ENCODE peak calls at places on chromosome 9, in four cellular contexts. One of them, this sample, is unnamed.

GRCh38 chr9:124208571-124208970 is 49.2 kb upstream of the NEK6 start:
- DNase-seq in dorsolateral prefrontal cortex: no peak
- DNase-seq in neuronal stem cell: no peak
- DNase-seq in iPS DF 6.9: no peak
- DNase-seq in this sample: no peak

GRCh38 chr9:16721972-16722371 is 148.5 kb downstream of the BNC2 start:
- DNase-seq in dorsolateral prefrontal cortex: no peak
- DNase-seq in neuronal stem cell: no peak
- DNase-seq in iPS DF 6.9: no peak
- DNase-seq in this sample: no peak

GRCh38 chr9:85112376-85112775 is 442.8 kb downstream of the NTRK2 start:
- DNase-seq in dorsolateral prefrontal cortex: no peak
- DNase-seq in neuronal stem cell: no peak
- DNase-seq in iPS DF 6.9: no peak
- DNase-seq in this sample: no peak

GRCh38 chr9:128429505-128430086 is 8.9 kb downstream of the CERCAM start:
- DNase-seq in dorsolateral prefrontal cortex: no peak
- DNase-seq in neuronal stem cell: no peak
- DNase-seq in iPS DF 6.9: no peak
- DNase-seq in this sample: no peak

GRCh38 chr9:111937781-111938426 is 41.3 kb downstream of the UGCG start:
- DNase-seq in dorsolateral prefrontal cortex: no peak
- DNase-seq in neuronal stem cell: no peak
- DNase-seq in iPS DF 6.9: no peak
- DNase-seq in this sample: no peak

GRCh38 chr9:109181284-109181683 is 14.2 kb upstream of the FRRS1L start:
- DNase-seq in dorsolateral prefrontal cortex: no peak
- DNase-seq in neuronal stem cell: no peak
- DNase-seq in iPS DF 6.9: no peak
- DNase-seq in this sample: no peak

GRCh38 chr9:116632990-116633441 is 54.1 kb upstream of the TRIM32 start:
- DNase-seq in dorsolateral prefrontal cortex: no peak
- DNase-seq in neuronal stem cell: no peak
- DNase-seq in iPS DF 6.9: no peak
- DNase-seq in this sample: no peak

GRCh38 chr9:86749530-86750275 is 197.6 kb downstream of the GAS1 start:
- DNase-seq in dorsolateral prefrontal cortex: no peak
- DNase-seq in neuronal stem cell: no peak
- DNase-seq in iPS DF 6.9: no peak
- DNase-seq in this sample: peak

GRCh38 chr9:88011005-88011766 is 36.9 kb upstream of the CDK20 start:
- DNase-seq in dorsolateral prefrontal cortex: no peak
- DNase-seq in neuronal stem cell: no peak
- DNase-seq in iPS DF 6.9: no peak
- DNase-seq in this sample: no peak

GRCh38 chr9:22469928-22470544 is 23.4 kb downstream of the DMRTA1 start:
- DNase-seq in dorsolateral prefrontal cortex: no peak
- DNase-seq in neuronal stem cell: peak
- DNase-seq in iPS DF 6.9: no peak
- DNase-seq in this sample: no peak

GRCh38 chr9:134176599-134176968 is 12.2 kb upstream of the RNU6ATAC start:
- DNase-seq in dorsolateral prefrontal cortex: no peak
- DNase-seq in neuronal stem cell: no peak
- DNase-seq in iPS DF 6.9: no peak
- DNase-seq in this sample: no peak

DNA sequence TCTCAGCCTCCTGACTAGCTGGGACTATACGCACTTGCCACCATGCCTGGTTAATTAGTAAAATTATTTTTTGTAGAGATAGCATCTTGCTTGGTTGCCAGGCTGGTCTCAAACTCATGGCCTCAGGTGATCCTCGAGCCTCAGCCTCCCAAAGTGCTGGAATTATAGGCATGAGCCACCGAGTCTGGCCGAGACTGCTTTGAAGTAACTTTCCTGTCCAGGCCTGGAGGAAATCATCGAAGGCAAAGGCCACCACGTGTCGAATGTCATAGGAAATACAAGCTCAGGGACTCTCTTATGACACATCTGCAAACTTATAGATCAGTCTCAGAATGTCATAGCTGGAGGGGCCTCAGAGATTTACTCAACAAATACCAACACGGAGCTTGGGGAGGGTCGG is 25.1 kb downstream of the RAPGEF1 start:
- DNase-seq in dorsolateral prefrontal cortex: no peak
- DNase-seq in neuronal stem cell: no peak
- DNase-seq in iPS DF 6.9: no peak
- DNase-seq in this sample: no peak
- H3K27ac ChIP-seq in dorsolateral prefrontal cortex: peak
- H3K27ac ChIP-seq in neuronal stem cell: no peak
- H3K27ac ChIP-seq in iPS DF 6.9: no peak
- H3K27ac ChIP-seq in this sample: peak

DNA sequence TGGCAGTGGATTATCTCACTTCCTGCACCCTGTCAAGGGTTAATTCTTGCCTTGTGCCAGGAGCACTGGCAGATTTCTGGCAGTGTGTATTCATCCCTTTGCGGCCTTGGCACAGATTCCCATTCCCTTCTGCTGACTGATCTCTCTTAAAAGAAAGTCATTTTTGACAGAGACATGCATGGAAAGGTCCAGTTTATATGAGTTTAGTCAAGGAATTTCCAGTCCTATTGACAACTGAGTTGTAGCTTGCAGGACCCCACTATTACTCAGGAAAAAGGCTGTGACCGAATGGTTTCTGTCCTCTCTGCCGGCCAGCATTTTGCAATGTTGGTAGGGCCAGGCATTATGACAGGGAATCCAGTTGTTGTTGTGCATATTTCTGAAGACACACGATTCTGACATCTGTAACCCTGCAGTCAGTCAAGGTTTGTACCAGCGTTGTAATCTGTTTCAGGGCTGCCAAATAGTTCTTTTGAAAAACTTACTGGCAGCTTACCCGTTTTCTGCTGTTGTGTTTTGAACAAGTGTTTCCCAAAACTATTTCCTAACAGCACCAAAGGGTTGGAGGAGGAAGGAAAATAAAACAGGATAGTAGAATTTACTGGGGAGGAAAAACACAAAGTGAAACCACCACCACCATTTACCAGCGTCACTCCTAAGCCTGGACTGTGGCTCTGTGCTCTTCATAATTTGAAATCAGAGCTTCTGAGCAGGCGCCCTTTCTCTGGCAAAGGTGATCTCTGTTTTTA is 243.4 kb upstream of the KLF4 start:
- DNase-seq in dorsolateral prefrontal cortex: no peak
- DNase-seq in neuronal stem cell: no peak
- DNase-seq in iPS DF 6.9: no peak
- DNase-seq in this sample: no peak
- H3K27ac ChIP-seq in dorsolateral prefrontal cortex: peak
- H3K27ac ChIP-seq in neuronal stem cell: no peak
- H3K27ac ChIP-seq in iPS DF 6.9: no peak
- H3K27ac ChIP-seq in this sample: peak

DNA sequence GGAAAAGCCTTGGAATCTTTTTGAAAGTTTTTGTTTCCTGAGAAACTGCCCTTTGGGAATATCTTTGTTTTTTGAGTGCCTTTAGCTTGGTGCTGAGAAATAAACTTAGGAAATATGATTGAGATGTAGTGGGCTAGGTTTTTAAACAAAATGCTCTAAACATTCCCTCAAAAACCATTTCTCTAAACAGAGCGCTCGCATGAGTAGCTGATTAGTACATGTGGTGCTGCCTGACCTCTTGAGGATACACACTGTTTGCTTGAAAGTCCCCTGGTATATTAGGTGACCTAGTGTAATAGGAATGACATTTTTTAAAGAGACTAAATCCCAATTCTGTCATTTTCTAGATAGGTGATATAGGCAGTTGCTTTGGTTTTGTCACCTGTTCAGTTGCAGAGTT is 132.3 kb downstream of the ADAMTSL1 start:
- DNase-seq in dorsolateral prefrontal cortex: no peak
- DNase-seq in neuronal stem cell: no peak
- DNase-seq in iPS DF 6.9: no peak
- DNase-seq in this sample: no peak
- H3K27ac ChIP-seq in dorsolateral prefrontal cortex: no peak
- H3K27ac ChIP-seq in neuronal stem cell: no peak
- H3K27ac ChIP-seq in iPS DF 6.9: no peak
- H3K27ac ChIP-seq in this sample: no peak

DNA sequence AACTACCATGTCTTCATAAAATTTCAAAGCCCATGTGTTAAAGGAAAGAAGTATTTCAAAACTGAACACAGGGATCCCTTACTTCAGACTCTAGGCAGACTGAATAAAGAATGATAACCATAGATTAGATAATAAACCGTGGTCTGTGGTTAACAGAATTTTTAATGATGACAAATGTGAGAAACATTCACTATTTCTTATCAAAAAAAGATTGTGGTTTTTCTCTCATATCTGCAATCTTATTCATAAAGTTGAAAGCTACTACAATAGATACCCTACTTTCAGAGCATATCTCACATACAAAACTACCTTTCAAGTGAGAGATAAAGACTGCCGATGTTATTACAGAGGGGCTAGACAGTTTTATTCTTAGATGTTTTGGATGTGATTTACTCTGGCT is 816.8 kb upstream of the DMAC1 start:
- DNase-seq in dorsolateral prefrontal cortex: no peak
- DNase-seq in neuronal stem cell: no peak
- DNase-seq in iPS DF 6.9: no peak
- DNase-seq in this sample: no peak
- H3K27ac ChIP-seq in dorsolateral prefrontal cortex: no peak
- H3K27ac ChIP-seq in neuronal stem cell: no peak
- H3K27ac ChIP-seq in iPS DF 6.9: no peak
- H3K27ac ChIP-seq in this sample: no peak

GRCh38 chr9:89679581-89679980 is 74.8 kb downstream of the GADD45G start:
- DNase-seq in dorsolateral prefrontal cortex: no peak
- DNase-seq in neuronal stem cell: no peak
- DNase-seq in iPS DF 6.9: no peak
- DNase-seq in this sample: no peak
- H3K27ac ChIP-seq in dorsolateral prefrontal cortex: no peak
- H3K27ac ChIP-seq in neuronal stem cell: no peak
- H3K27ac ChIP-seq in iPS DF 6.9: no peak
- H3K27ac ChIP-seq in this sample: no peak

GRCh38 chr9:83430681-83431080 is 107.5 kb downstream of the FRMD3 start:
- DNase-seq in dorsolateral prefrontal cortex: no peak
- DNase-seq in neuronal stem cell: no peak
- DNase-seq in iPS DF 6.9: no peak
- DNase-seq in this sample: no peak
- H3K27ac ChIP-seq in dorsolateral prefrontal cortex: no peak
- H3K27ac ChIP-seq in neuronal stem cell: no peak
- H3K27ac ChIP-seq in iPS DF 6.9: no peak
- H3K27ac ChIP-seq in this sample: no peak

GRCh38 chr9:114375386-114375785 is 12.4 kb downstream of the AKNA start:
- DNase-seq in dorsolateral prefrontal cortex: no peak
- DNase-seq in neuronal stem cell: no peak
- DNase-seq in iPS DF 6.9: no peak
- DNase-seq in this sample: no peak

GRCh38 chr9:114372971-114373591 is 14.7 kb downstream of the AKNA start:
- DNase-seq in dorsolateral prefrontal cortex: peak
- DNase-seq in neuronal stem cell: no peak
- DNase-seq in iPS DF 6.9: no peak
- DNase-seq in this sample: peak

GRCh38 chr9:114373960-114374730 is 13.6 kb downstream of the AKNA start:
- DNase-seq in dorsolateral prefrontal cortex: no peak
- DNase-seq in neuronal stem cell: no peak
- DNase-seq in iPS DF 6.9: no peak
- DNase-seq in this sample: no peak

GRCh38 chr9:114376586-114376985 is 11.2 kb downstream of the AKNA start:
- DNase-seq in dorsolateral prefrontal cortex: no peak
- DNase-seq in neuronal stem cell: no peak
- DNase-seq in iPS DF 6.9: no peak
- DNase-seq in this sample: no peak

DNA sequence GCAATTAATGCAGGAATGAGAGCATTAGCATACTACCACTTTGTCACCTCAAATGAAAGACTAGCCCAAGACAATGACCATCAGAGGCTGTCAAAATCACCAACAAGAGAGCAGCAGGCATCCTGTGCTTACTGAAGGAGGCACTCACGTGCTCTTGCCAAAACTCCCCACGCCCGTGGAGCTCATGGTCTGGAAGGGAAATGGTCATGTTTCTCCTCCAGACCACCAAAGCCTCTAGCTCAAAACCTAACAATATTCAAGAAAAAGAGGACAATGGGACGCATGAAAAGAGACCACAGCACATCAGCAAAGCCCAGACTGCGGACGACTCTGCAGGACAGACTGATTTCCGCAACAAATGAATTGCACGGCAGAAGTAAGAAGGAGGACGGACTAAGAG is 12.8 kb downstream of the AKNA start:
- DNase-seq in dorsolateral prefrontal cortex: no peak
- DNase-seq in neuronal stem cell: no peak
- DNase-seq in iPS DF 6.9: no peak
- DNase-seq in this sample: no peak
- H3K27ac ChIP-seq in dorsolateral prefrontal cortex: no peak
- H3K27ac ChIP-seq in neuronal stem cell: no peak
- H3K27ac ChIP-seq in iPS DF 6.9: no peak
- H3K27ac ChIP-seq in this sample: no peak

DNA sequence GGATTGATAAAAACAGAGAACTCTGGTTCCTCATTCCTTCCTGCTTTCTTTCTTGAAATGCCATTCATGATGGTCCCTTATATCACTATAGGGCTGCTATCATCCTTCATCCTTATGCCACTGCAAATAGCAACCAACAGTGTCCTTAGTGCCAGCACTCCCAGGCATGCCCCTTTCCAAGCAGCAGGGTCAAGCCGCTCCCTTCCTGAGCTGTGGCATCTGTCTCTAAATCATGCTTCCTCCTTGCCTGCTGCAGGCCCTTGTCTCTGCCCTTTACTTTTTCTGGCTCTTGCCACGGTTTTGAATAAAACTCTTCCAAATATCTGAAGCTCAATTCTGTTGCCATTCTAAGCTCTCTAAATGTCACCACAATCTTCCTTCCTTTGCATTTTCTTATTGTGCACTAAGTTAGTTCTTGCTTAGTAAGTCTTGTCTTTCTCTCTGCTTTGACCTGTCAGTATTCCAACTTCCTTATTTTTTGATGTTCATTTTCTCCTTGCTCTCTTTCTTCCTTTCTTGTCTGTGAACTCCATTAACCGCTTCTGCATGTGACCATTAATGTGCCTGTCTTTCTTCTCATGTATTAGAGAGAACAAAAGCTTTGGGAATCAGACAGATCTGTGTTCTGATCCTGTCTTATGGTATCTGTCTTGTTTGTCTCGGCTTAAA is 19.9 kb downstream of the TLR4 start:
- DNase-seq in dorsolateral prefrontal cortex: no peak
- DNase-seq in neuronal stem cell: no peak
- DNase-seq in iPS DF 6.9: no peak
- DNase-seq in this sample: no peak
- H3K27ac ChIP-seq in dorsolateral prefrontal cortex: no peak
- H3K27ac ChIP-seq in neuronal stem cell: no peak
- H3K27ac ChIP-seq in iPS DF 6.9: no peak
- H3K27ac ChIP-seq in this sample: no peak

GRCh38 chr9:737400-738120 is 103.9 kb upstream of the DMRT1 start:
- DNase-seq in dorsolateral prefrontal cortex: no peak
- DNase-seq in neuronal stem cell: no peak
- DNase-seq in iPS DF 6.9: no peak
- DNase-seq in this sample: no peak
- H3K27ac ChIP-seq in dorsolateral prefrontal cortex: peak
- H3K27ac ChIP-seq in neuronal stem cell: no peak
- H3K27ac ChIP-seq in iPS DF 6.9: no peak
- H3K27ac ChIP-seq in this sample: peak

This sample was measured in substantia nigra.